ENCODE peak calls at places on chromosome 10, in four cellular contexts. One of them, this sample, is unnamed.
A peak's percentile ranks its signal among the peaks of the same experiment; 100 is the strongest.

GRCh38 chr10:49837096-49837495 is 75.0 kb upstream of the OGDHL start:
- DNase-seq in midbrain: no peak
- DNase-seq in T-helper 1 cell: no peak
- DNase-seq in effector memory CD8-positive, alpha-beta T cell: no peak
- DNase-seq in this sample: no peak

GRCh38 chr10:44278669-44279337 is 106.1 kb downstream of the CXCL12 start:
- DNase-seq in midbrain: no peak
- DNase-seq in effector memory CD8-positive, alpha-beta T cell: no peak
- DNase-seq in T-helper 1 cell: no peak
- DNase-seq in this sample: no peak

GRCh38 chr10:58347967-58348366 is 13.2 kb downstream of the UBE2D1 start:
- DNase-seq in T-helper 1 cell: no peak
- DNase-seq in effector memory CD8-positive, alpha-beta T cell: no peak
- DNase-seq in midbrain: no peak
- DNase-seq in this sample: no peak

GRCh38 chr10:70761727-70762350 is 23.3 kb downstream of the TBATA start:
- DNase-seq in midbrain: no peak
- DNase-seq in effector memory CD8-positive, alpha-beta T cell: no peak
- DNase-seq in T-helper 1 cell: no peak
- DNase-seq in this sample: no peak

GRCh38 chr10:119256030-119256429 is 48.7 kb downstream of the GRK5 start:
- DNase-seq in effector memory CD8-positive, alpha-beta T cell: no peak
- DNase-seq in midbrain: no peak
- DNase-seq in T-helper 1 cell: no peak
- DNase-seq in this sample: no peak

GRCh38 chr10:89555688-89556445 is 20.5 kb upstream of the SLC16A12 start:
- DNase-seq in effector memory CD8-positive, alpha-beta T cell: no peak
- DNase-seq in T-helper 1 cell: no peak
- DNase-seq in midbrain: no peak
- DNase-seq in this sample: no peak

GRCh38 chr10:47094636-47095035 is 183.4 kb downstream of the PTPN20 start:
- DNase-seq in T-helper 1 cell: no peak
- DNase-seq in effector memory CD8-positive, alpha-beta T cell: no peak
- DNase-seq in midbrain: no peak
- DNase-seq in this sample: no peak

GRCh38 chr10:86345296-86346168 is 21.1 kb downstream of the GRID1 start:
- DNase-seq in midbrain: no peak
- DNase-seq in effector memory CD8-positive, alpha-beta T cell: no peak
- DNase-seq in T-helper 1 cell: no peak
- DNase-seq in this sample: no peak

GRCh38 chr10:44647877-44648542 is 263.1 kb upstream of the CXCL12 start:
- DNase-seq in effector memory CD8-positive, alpha-beta T cell: no peak
- DNase-seq in midbrain: no peak
- DNase-seq in T-helper 1 cell: no peak
- DNase-seq in this sample: no peak

GRCh38 chr10:70603439-70603778 is 868 bp upstream of the PRF1 start:
- DNase-seq in T-helper 1 cell: no peak
- DNase-seq in midbrain: no peak
- DNase-seq in effector memory CD8-positive, alpha-beta T cell: peak; percentile 57
- DNase-seq in this sample: no peak

GRCh38 chr10:54843085-54843646 is 42.1 kb upstream of the PCDH15 start:
- DNase-seq in midbrain: no peak
- DNase-seq in effector memory CD8-positive, alpha-beta T cell: no peak
- DNase-seq in T-helper 1 cell: no peak
- DNase-seq in this sample: no peak

GRCh38 chr10:71748671-71749191 is 24.6 kb downstream of the VSIR start:
- DNase-seq in T-helper 1 cell: peak; percentile 73
- DNase-seq in midbrain: peak; percentile 69
- DNase-seq in effector memory CD8-positive, alpha-beta T cell: peak; percentile 65
- DNase-seq in this sample: peak; percentile 74

GRCh38 chr10:124508907-124509454 is 47.4 kb downstream of the LHPP start:
- DNase-seq in effector memory CD8-positive, alpha-beta T cell: no peak
- DNase-seq in midbrain: no peak
- DNase-seq in T-helper 1 cell: no peak
- DNase-seq in this sample: no peak

GRCh38 chr10:132986576-132986975 is 44.2 kb upstream of the CFAP46 start:
- DNase-seq in effector memory CD8-positive, alpha-beta T cell: no peak
- DNase-seq in T-helper 1 cell: no peak
- DNase-seq in midbrain: no peak
- DNase-seq in this sample: no peak

GRCh38 chr10:82194419-82194818 is 319.4 kb downstream of the NRG3 start:
- DNase-seq in midbrain: no peak
- DNase-seq in effector memory CD8-positive, alpha-beta T cell: no peak
- DNase-seq in T-helper 1 cell: no peak
- DNase-seq in this sample: no peak

GRCh38 chr10:34854147-34854601 is 39.1 kb upstream of the PARD3 start:
- DNase-seq in midbrain: peak; percentile 48
- DNase-seq in effector memory CD8-positive, alpha-beta T cell: no peak
- DNase-seq in T-helper 1 cell: no peak
- DNase-seq in this sample: no peak

GRCh38 chr10:33248638-33249037 is 85.8 kb downstream of the NRP1 start:
- DNase-seq in T-helper 1 cell: peak; percentile 23
- DNase-seq in effector memory CD8-positive, alpha-beta T cell: peak; percentile 7
- DNase-seq in midbrain: no peak
- DNase-seq in this sample: peak; percentile 4

GRCh38 chr10:132489053-132489703 is 48.4 kb upstream of the INPP5A start:
- DNase-seq in midbrain: no peak
- DNase-seq in T-helper 1 cell: no peak
- DNase-seq in effector memory CD8-positive, alpha-beta T cell: no peak
- DNase-seq in this sample: no peak

GRCh38 chr10:129364949-129365348 is 102.1 kb upstream of the MGMT start:
- DNase-seq in effector memory CD8-positive, alpha-beta T cell: no peak
- DNase-seq in T-helper 1 cell: no peak
- DNase-seq in midbrain: no peak
- DNase-seq in this sample: no peak

GRCh38 chr10:124092270-124093075 is 925 bp downstream of the CHST15 start:
- DNase-seq in T-helper 1 cell: no peak
- DNase-seq in midbrain: peak; percentile 39
- DNase-seq in effector memory CD8-positive, alpha-beta T cell: no peak
- DNase-seq in this sample: no peak

GRCh38 chr10:13712799-13713581 is 126.2 kb downstream of the PRPF18 start:
- DNase-seq in effector memory CD8-positive, alpha-beta T cell: no peak
- DNase-seq in midbrain: peak; percentile 20
- DNase-seq in T-helper 1 cell: no peak
- DNase-seq in this sample: no peak

GRCh38 chr10:93408788-93409187 is 73.3 kb downstream of the MYOF start:
- DNase-seq in effector memory CD8-positive, alpha-beta T cell: no peak
- DNase-seq in midbrain: no peak
- DNase-seq in T-helper 1 cell: no peak
- DNase-seq in this sample: no peak

GRCh38 chr10:68301790-68302502 is 29.9 kb upstream of the HNRNPH3 start:
- DNase-seq in effector memory CD8-positive, alpha-beta T cell: no peak
- DNase-seq in midbrain: peak; percentile 35
- DNase-seq in T-helper 1 cell: no peak
- DNase-seq in this sample: no peak

GRCh38 chr10:44913312-44914079 is 2.4 kb downstream of the TMEM72 start:
- DNase-seq in T-helper 1 cell: no peak
- DNase-seq in effector memory CD8-positive, alpha-beta T cell: no peak
- DNase-seq in midbrain: no peak
- DNase-seq in this sample: no peak

GRCh38 chr10:72875250-72876055 is 18.1 kb upstream of the OIT3 start:
- DNase-seq in T-helper 1 cell: no peak
- DNase-seq in midbrain: no peak
- DNase-seq in effector memory CD8-positive, alpha-beta T cell: no peak
- DNase-seq in this sample: no peak

GRCh38 chr10:30630571-30630970 is 1.0 kb upstream of the LYZL2 start:
- DNase-seq in midbrain: no peak
- DNase-seq in effector memory CD8-positive, alpha-beta T cell: no peak
- DNase-seq in T-helper 1 cell: no peak
- DNase-seq in this sample: no peak

GRCh38 chr10:3750352-3750816 is 34.6 kb downstream of the KLF6 start:
- DNase-seq in T-helper 1 cell: no peak
- DNase-seq in midbrain: no peak
- DNase-seq in effector memory CD8-positive, alpha-beta T cell: no peak
- DNase-seq in this sample: no peak

GRCh38 chr10:91162050-91162494 is 58.4 kb upstream of the PCGF5 start:
- DNase-seq in T-helper 1 cell: no peak
- DNase-seq in midbrain: no peak
- DNase-seq in effector memory CD8-positive, alpha-beta T cell: peak; percentile 23
- DNase-seq in this sample: peak; percentile 6

This sample was measured in T-helper 22 cell.